ENCODE peak calls at places on chromosomes 3 and 15, in eight cellular contexts. Z is GM23248; Q is CD8-positive, alpha-beta T cell; B is activated CD4-positive, alpha-beta T cell treated with anti-CD3 and anti-CD28 coated beads for 4 hours; T is MV-4-11; D is activated T-helper 1 cell treated with anti-CD3 and anti-CD28 coated beads, Interleukin-12 subunit alpha, Interleukin-12 subunit beta, Interleukin-2, Interleukin-4 antibody, amounts not matched to agents 30 ng/mL and 10 ng/mL and 1 ng/mL, durations not matched to agents 14 hours and 24 hours and 36 hours; Y is keratinocyte; A is stimulated activated CD4-positive, alpha-beta T cell treated with anti-CD3 and anti-CD28 coated beads, Interleukin-1b, Interleukin-23, amount 100 ng/mL, for 24 hours. P is an unnamed sample.

GRCh38 chr3:125317761-125318496 is 57.2 kb downstream of the ZNF148 start:
- DNase-seq in T (no peak), Z (peak), Q (no peak), A (no peak), Y (peak), D (no peak), B (no peak), P (no peak)

GRCh38 chr3:16060945-16061344 is 113.5 kb upstream of the GALNT15 start:
- DNase-seq in Y (no peak), B (no peak), A (no peak), Z (peak), D (no peak), Q (no peak), T (no peak), P (no peak)

GRCh38 chr3:128322030-128323022 is 144.4 kb downstream of the DNAJB8 start:
- DNase-seq in B (peak), Z (peak), T (peak), A (peak), D (peak), Y (no peak), Q (peak), P (peak)

GRCh38 chr3:177624523-177625495 is 427.5 kb upstream of the TBL1XR1 start:
- DNase-seq in D (no peak), Z (no peak), T (no peak), Y (no peak), Q (no peak), A (no peak), B (no peak), P (no peak)

GRCh38 chr3:71690222-71690821 is 34.9 kb downstream of the EIF4E3 start:
- DNase-seq in Z (peak), B (no peak), D (no peak), T (no peak), A (no peak), Y (no peak), Q (no peak), P (no peak)

GRCh38 chr15:45326776-45327175 is 51.6 kb downstream of the GATM start:
- DNase-seq in A (no peak), D (no peak), B (no peak), Z (no peak), T (no peak), Q (no peak), Y (no peak), P (no peak)

GRCh38 chr3:122961146-122961545 is 66.4 kb downstream of the SEMA5B start:
- DNase-seq in Y (no peak), Q (no peak), Z (no peak), B (no peak), A (no peak), D (no peak), T (no peak), P (no peak)

GRCh38 chr3:53045784-53046170 is at the start of gene SFMBT1:
- DNase-seq in Q (peak), A (peak), Z (peak), B (peak), Y (no peak), T (peak), D (peak), P (no peak)

GRCh38 chr3:108450444-108450843 is 60.0 kb downstream of the MYH15 start:
- DNase-seq in D (no peak), A (no peak), B (no peak), Y (no peak), Z (no peak), T (no peak), Q (no peak), P (no peak)

P was measured in activated T-helper 2 cell treated with anti-CD3 and anti-CD28 coated beads, Interferon-gamma antibody, Interleukin-2, Interleukin-4, amounts not matched to agents 10 μg/mL and 5 μg/mL and 100 μg/mL, durations not matched to agents 14 hours and 24 hours and 36 hours.